ENCODE peak calls at places on chromosomes 4 and X, in four cellular contexts. One of them, this sample, is unnamed.

GRCh38 chrX:133294126-133294525 is 76.0 kb upstream of the TFDP3 start:
- DNase-seq in upper lobe of left lung: no peak
- DNase-seq in A549: no peak
- DNase-seq in transverse colon: no peak
- DNase-seq in this sample: no peak

GRCh38 chr4:58303456-58303855 is 1193.3 kb upstream of the IGFBP7 start:
- DNase-seq in upper lobe of left lung: no peak
- DNase-seq in A549: no peak
- DNase-seq in transverse colon: no peak
- DNase-seq in this sample: no peak

GRCh38 chr4:30535255-30535654 is 184.9 kb upstream of the PCDH7 start:
- DNase-seq in upper lobe of left lung: no peak
- DNase-seq in A549: no peak
- DNase-seq in transverse colon: no peak
- DNase-seq in this sample: no peak

GRCh38 chr4:38582445-38582844 is 81.6 kb upstream of the KLF3 start:
- DNase-seq in upper lobe of left lung: no peak
- DNase-seq in A549: no peak
- DNase-seq in transverse colon: no peak
- DNase-seq in this sample: no peak

GRCh38 chr4:121711263-121712000 is 14.7 kb upstream of the ANXA5 start:
- DNase-seq in upper lobe of left lung: peak
- DNase-seq in A549: peak
- DNase-seq in transverse colon: peak
- DNase-seq in this sample: peak

GRCh38 chrX:3169421-3169820 is 128.2 kb downstream of the ARSF start:
- DNase-seq in upper lobe of left lung: no peak
- DNase-seq in A549: no peak
- DNase-seq in transverse colon: no peak
- DNase-seq in this sample: no peak

GRCh38 chr4:109730294-109731051 is 603 bp upstream of the PLA2G12A start:
- DNase-seq in upper lobe of left lung: peak
- DNase-seq in A549: peak
- DNase-seq in transverse colon: peak
- DNase-seq in this sample: peak

GRCh38 chrX:48613502-48614160 is 16.3 kb downstream of the WDR13 start:
- DNase-seq in upper lobe of left lung: no peak
- DNase-seq in A549: no peak
- DNase-seq in transverse colon: no peak
- DNase-seq in this sample: no peak

GRCh38 chr4:128424524-128425195 is 137.0 kb upstream of the PGRMC2 start:
- DNase-seq in upper lobe of left lung: no peak
- DNase-seq in A549: no peak
- DNase-seq in transverse colon: no peak
- DNase-seq in this sample: no peak

GRCh38 chrX:105527759-105528158 is 294.6 kb upstream of the NRK start:
- DNase-seq in upper lobe of left lung: no peak
- DNase-seq in A549: no peak
- DNase-seq in transverse colon: no peak
- DNase-seq in this sample: no peak

GRCh38 chr4:102525099-102525498 is 23.9 kb downstream of the NFKB1 start:
- DNase-seq in upper lobe of left lung: no peak
- DNase-seq in A549: no peak
- DNase-seq in transverse colon: no peak
- DNase-seq in this sample: no peak

GRCh38 chr4:38529189-38530115 is 134.5 kb upstream of the KLF3 start:
- DNase-seq in upper lobe of left lung: peak
- DNase-seq in A549: no peak
- DNase-seq in transverse colon: peak
- DNase-seq in this sample: no peak

GRCh38 chrX:39808471-39808917 is 289.3 kb downstream of the BCOR start:
- DNase-seq in upper lobe of left lung: no peak
- DNase-seq in A549: no peak
- DNase-seq in transverse colon: no peak
- DNase-seq in this sample: no peak

GRCh38 chr4:173171987-173172386 is 3.4 kb downstream of the GALNT7 start:
- DNase-seq in upper lobe of left lung: no peak
- DNase-seq in A549: no peak
- DNase-seq in transverse colon: no peak
- DNase-seq in this sample: no peak

GRCh38 chr4:114615435-114615834 is 16.8 kb downstream of the UGT8 start:
- DNase-seq in upper lobe of left lung: no peak
- DNase-seq in A549: no peak
- DNase-seq in transverse colon: no peak
- DNase-seq in this sample: no peak

GRCh38 chrX:153620576-153620975 is 21.6 kb upstream of the CCNQ start:
- DNase-seq in upper lobe of left lung: no peak
- DNase-seq in A549: no peak
- DNase-seq in transverse colon: no peak
- DNase-seq in this sample: no peak

GRCh38 chr4:173370130-173370476 is 651 bp upstream of the SAP30 start:
- DNase-seq in upper lobe of left lung: peak
- DNase-seq in A549: peak
- DNase-seq in transverse colon: peak
- DNase-seq in this sample: peak

GRCh38 chr4:104425003-104425402 is 69.7 kb downstream of the CXXC4 start:
- DNase-seq in upper lobe of left lung: no peak
- DNase-seq in A549: no peak
- DNase-seq in transverse colon: no peak
- DNase-seq in this sample: no peak

GRCh38 chr4:113683143-113683542 is 78.4 kb downstream of the CAMK2D start:
- DNase-seq in upper lobe of left lung: no peak
- DNase-seq in A549: no peak
- DNase-seq in transverse colon: peak
- DNase-seq in this sample: no peak

GRCh38 chr4:177740563-177740962 is 298.3 kb upstream of the AGA start:
- DNase-seq in upper lobe of left lung: no peak
- DNase-seq in A549: no peak
- DNase-seq in transverse colon: no peak
- DNase-seq in this sample: no peak

GRCh38 chr4:123624959-123625358 is 228.4 kb downstream of the SPRY1 start:
- DNase-seq in upper lobe of left lung: no peak
- DNase-seq in A549: no peak
- DNase-seq in transverse colon: no peak
- DNase-seq in this sample: no peak

GRCh38 chrX:147935156-147935758 is 23.5 kb downstream of the FMR1 start:
- DNase-seq in upper lobe of left lung: no peak
- DNase-seq in A549: no peak
- DNase-seq in transverse colon: no peak
- DNase-seq in this sample: no peak

GRCh38 chr4:70703695-70704332 is 15.5 kb downstream of the UTP3 start:
- DNase-seq in upper lobe of left lung: no peak
- DNase-seq in A549: no peak
- DNase-seq in transverse colon: peak
- DNase-seq in this sample: no peak

GRCh38 chrX:123993326-123993725 is 31.8 kb downstream of the STAG2 start:
- DNase-seq in upper lobe of left lung: no peak
- DNase-seq in A549: no peak
- DNase-seq in transverse colon: no peak
- DNase-seq in this sample: no peak

GRCh38 chr4:2083826-2084160 is 24.7 kb downstream of the NAT8L start:
- DNase-seq in upper lobe of left lung: peak
- DNase-seq in A549: no peak
- DNase-seq in transverse colon: no peak
- DNase-seq in this sample: peak

GRCh38 chr4:3699678-3700077 is 66.5 kb upstream of the ADRA2C start:
- DNase-seq in upper lobe of left lung: no peak
- DNase-seq in A549: no peak
- DNase-seq in transverse colon: no peak
- DNase-seq in this sample: peak

GRCh38 chr4:176359590-176359989 is 39.8 kb downstream of the SPCS3 start:
- DNase-seq in upper lobe of left lung: no peak
- DNase-seq in A549: no peak
- DNase-seq in transverse colon: no peak
- DNase-seq in this sample: no peak

GRCh38 chr4:139176299-139177048 is 544 bp downstream of the ELF2 start:
- DNase-seq in upper lobe of left lung: peak
- DNase-seq in A549: peak
- DNase-seq in transverse colon: peak
- DNase-seq in this sample: peak

GRCh38 chrX:38452603-38453002 is 100.2 kb downstream of the OTC start:
- DNase-seq in upper lobe of left lung: no peak
- DNase-seq in A549: no peak
- DNase-seq in transverse colon: no peak
- DNase-seq in this sample: no peak

GRCh38 chrX:13938053-13938765 is 91.5 kb downstream of the GEMIN8 start:
- DNase-seq in upper lobe of left lung: peak
- DNase-seq in A549: peak
- DNase-seq in transverse colon: peak
- DNase-seq in this sample: peak

GRCh38 chrX:155330992-155331391 is 3.4 kb downstream of the CLIC2 start:
- DNase-seq in upper lobe of left lung: no peak
- DNase-seq in A549: no peak
- DNase-seq in transverse colon: no peak
- DNase-seq in this sample: no peak

GRCh38 chr4:41696768-41697167 is 51.8 kb downstream of the PHOX2B start:
- DNase-seq in upper lobe of left lung: peak
- DNase-seq in A549: no peak
- DNase-seq in transverse colon: no peak
- DNase-seq in this sample: no peak

GRCh38 chr4:139817657-139818452 is 152.2 kb downstream of the MGST2 start:
- DNase-seq in upper lobe of left lung: no peak
- DNase-seq in A549: no peak
- DNase-seq in transverse colon: no peak
- DNase-seq in this sample: no peak

GRCh38 chrX:42085836-42086235 is 162.5 kb upstream of the CASK start:
- DNase-seq in upper lobe of left lung: no peak
- DNase-seq in A549: no peak
- DNase-seq in transverse colon: no peak
- DNase-seq in this sample: no peak

GRCh38 chr4:48681856-48682255 is 98.2 kb downstream of the FRYL start:
- DNase-seq in upper lobe of left lung: no peak
- DNase-seq in A549: no peak
- DNase-seq in transverse colon: no peak
- DNase-seq in this sample: no peak

GRCh38 chrX:54413753-54414152 is 26.5 kb upstream of the TSR2 start:
- DNase-seq in upper lobe of left lung: no peak
- DNase-seq in A549: no peak
- DNase-seq in transverse colon: no peak
- DNase-seq in this sample: no peak

DNA sequence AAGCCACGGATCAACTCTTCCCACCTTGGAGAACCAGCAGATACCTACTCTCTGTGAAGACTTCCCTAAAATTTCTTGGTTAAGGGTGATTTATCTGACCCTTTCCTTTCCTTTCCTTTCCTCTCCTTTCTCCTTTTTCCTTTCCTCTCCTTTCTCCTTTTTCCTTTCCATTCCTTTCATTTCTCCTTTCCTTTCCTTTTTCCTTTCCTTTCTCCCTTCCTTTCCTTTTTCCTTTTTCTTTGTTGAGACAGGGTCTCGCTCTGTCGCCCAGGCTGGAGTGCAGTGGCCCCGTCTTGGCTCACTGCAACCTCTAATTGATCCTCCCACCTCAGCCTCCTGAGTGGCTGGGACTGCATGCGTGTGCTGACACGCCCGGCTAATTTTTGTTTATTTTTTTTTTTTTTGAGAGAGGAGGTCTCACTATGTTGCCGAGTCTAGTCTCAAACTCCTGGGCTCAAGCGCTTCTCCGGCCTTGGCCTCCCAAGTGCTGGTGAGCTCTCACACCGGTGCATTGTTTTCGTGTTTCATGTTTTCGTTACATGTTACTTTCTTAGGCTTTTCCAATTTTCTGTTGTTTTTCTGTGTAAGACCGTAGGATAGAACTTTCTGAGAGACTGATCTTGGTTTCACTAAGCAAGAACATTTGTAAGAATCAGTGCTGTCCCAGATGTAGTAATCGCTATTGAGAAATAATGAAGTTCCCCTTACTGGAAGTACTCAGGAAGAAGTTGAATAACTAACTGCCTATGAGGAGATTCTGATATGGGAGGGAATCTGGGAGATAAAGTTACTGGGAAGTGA is 2.0 kb downstream of the TMEM165 start:
- DNase-seq in upper lobe of left lung: no peak
- DNase-seq in A549: no peak
- DNase-seq in transverse colon: no peak
- DNase-seq in this sample: no peak
- TF ChIP-seq EP300 in upper lobe of left lung: no peak
- TF ChIP-seq EP300 in A549: no peak
- TF ChIP-seq EP300 in transverse colon: no peak
- TF ChIP-seq EP300 in this sample: no peak

DNA sequence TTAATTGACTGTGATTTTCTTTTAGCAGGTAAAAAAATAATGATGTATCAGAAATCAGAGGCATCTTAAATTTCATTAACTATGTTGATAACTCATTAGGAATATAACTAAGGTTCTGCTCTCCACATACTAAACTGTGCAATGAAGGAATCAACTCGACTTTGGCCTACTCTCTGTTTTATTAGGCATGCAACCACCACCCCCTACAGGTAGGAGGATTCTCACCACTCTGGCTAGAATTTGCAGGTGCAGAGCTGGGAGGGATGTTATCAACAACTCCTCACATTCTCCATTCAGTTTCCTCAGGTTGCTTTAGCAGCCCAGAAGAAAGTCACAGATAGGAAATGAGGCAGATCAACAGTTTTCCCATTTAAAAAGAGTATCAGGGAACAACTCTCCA is 160.1 kb downstream of the COX18 start:
- DNase-seq in upper lobe of left lung: peak
- DNase-seq in A549: no peak
- DNase-seq in transverse colon: no peak
- DNase-seq in this sample: no peak
- TF ChIP-seq CTCF in upper lobe of left lung: peak
- TF ChIP-seq CTCF in A549: no peak
- TF ChIP-seq CTCF in transverse colon: no peak
- TF ChIP-seq CTCF in this sample: no peak

GRCh38 chr4:40003986-40004385 is 26.3 kb upstream of the PDS5A start:
- DNase-seq in upper lobe of left lung: peak
- DNase-seq in A549: no peak
- DNase-seq in transverse colon: no peak
- DNase-seq in this sample: no peak
- TF ChIP-seq EP300 in upper lobe of left lung: no peak
- TF ChIP-seq EP300 in A549: no peak
- TF ChIP-seq EP300 in transverse colon: no peak
- TF ChIP-seq EP300 in this sample: no peak

GRCh38 chr4:168509786-168510185 is 12.9 kb downstream of the PALLD start:
- DNase-seq in upper lobe of left lung: no peak
- DNase-seq in A549: no peak
- DNase-seq in transverse colon: no peak
- DNase-seq in this sample: no peak
- TF ChIP-seq CTCF in upper lobe of left lung: no peak
- TF ChIP-seq CTCF in A549: no peak
- TF ChIP-seq CTCF in transverse colon: no peak
- TF ChIP-seq CTCF in this sample: no peak

GRCh38 chrX:72181178-72182125 is at the start of gene PIN4:
- DNase-seq in upper lobe of left lung: peak
- DNase-seq in A549: peak
- DNase-seq in transverse colon: peak
- DNase-seq in this sample: peak
- TF ChIP-seq EP300 in upper lobe of left lung: no peak
- TF ChIP-seq EP300 in A549: no peak
- TF ChIP-seq EP300 in transverse colon: no peak
- TF ChIP-seq EP300 in this sample: no peak

GRCh38 chrX:151505796-151506195 is 57.7 kb upstream of the PASD1 start:
- DNase-seq in upper lobe of left lung: no peak
- DNase-seq in A549: peak
- DNase-seq in transverse colon: no peak
- DNase-seq in this sample: no peak
- TF ChIP-seq CTCF in upper lobe of left lung: no peak
- TF ChIP-seq CTCF in A549: peak
- TF ChIP-seq CTCF in transverse colon: no peak
- TF ChIP-seq CTCF in this sample: peak

GRCh38 chrX:152149648-152150047 is 11.3 kb upstream of the MAGEA10 start:
- DNase-seq in upper lobe of left lung: no peak
- DNase-seq in A549: no peak
- DNase-seq in transverse colon: no peak
- DNase-seq in this sample: no peak
- TF ChIP-seq EP300 in upper lobe of left lung: no peak
- TF ChIP-seq EP300 in A549: no peak
- TF ChIP-seq EP300 in transverse colon: no peak
- TF ChIP-seq EP300 in this sample: no peak

This sample was measured in suprapubic skin.